ENCODE peak calls at places on chromosomes 4 and X, in four cellular contexts. T, D, Y and X are unnamed samples.

GRCh38 chr4:186948361-186949291 is 225.0 kb upstream of the FAT1 start:
- DNase-seq in T (no peak), Y (peak; percentile 25), D (no peak), X (no peak)

GRCh38 chr4:93184093-93184492 is 644.5 kb upstream of the ATOH1 start:
- DNase-seq in Y (no peak), D (no peak), T (no peak), X (no peak)

GRCh38 chr4:97235516-97235915 is 907.8 kb downstream of the STPG2 start:
- DNase-seq in T (no peak), D (peak; percentile 5), Y (no peak), X (no peak)

GRCh38 chr4:36138221-36138620 is 106.1 kb downstream of the ARAP2 start:
- DNase-seq in Y (peak; percentile 3), D (no peak), T (no peak), X (no peak)

GRCh38 chrX:129934952-129935351 is 29.0 kb downstream of the UTP14A start:
- DNase-seq in Y (no peak), T (no peak), D (no peak), X (no peak)

GRCh38 chr4:1808851-1809753 is 16.0 kb downstream of the FGFR3 start:
- DNase-seq in T (no peak), Y (no peak), D (no peak), X (no peak)

GRCh38 chr4:106062452-106062875 is 167.2 kb downstream of the NPNT start:
- DNase-seq in D (peak; percentile 82), Y (peak; percentile 79), T (no peak), X (no peak)

GRCh38 chrX:45198706-45199105 is 2.0 kb downstream of the DIPK2B start:
- DNase-seq in Y (no peak), D (peak; percentile 61), T (no peak), X (no peak)

GRCh38 chr4:138037716-138038115 is 204.4 kb downstream of the SLC7A11 start:
- DNase-seq in Y (no peak), T (no peak), D (no peak), X (no peak)

GRCh38 chr4:127400736-127401346 is 231.9 kb upstream of the INTU start:
- DNase-seq in T (peak; percentile 18), D (peak; percentile 68), Y (peak; percentile 68), X (no peak)

GRCh38 chrX:47458528-47458927 is 24.5 kb downstream of the ZNF41 start:
- DNase-seq in T (no peak), Y (no peak), D (no peak), X (no peak)

GRCh38 chr4:6466756-6467381 is 5.5 kb downstream of the PPP2R2C start:
- DNase-seq in Y (no peak), D (no peak), T (no peak), X (no peak)

GRCh38 chr4:55030606-55031005 is 94.8 kb downstream of the KDR start:
- DNase-seq in Y (no peak), T (no peak), D (no peak), X (no peak)